ENCODE peak calls at places on chromosomes 4 and X, in nine cellular contexts. Q is lower lobe of right lung, L is body of pancreas, X is mammary epithelial cell, R is GM06990, N is A549, P is AG09309, E is foreskin fibroblast, Y is NB4. Z is an unnamed sample.

GRCh38 chrX:130100180-130100579 is 10.1 kb downstream of the ELF4 start:
- DNase-seq in P (peak; percentile 64), Q (no peak), Y (no peak), X (no peak), L (peak; percentile 48), E (peak; percentile 58), N (no peak), R (no peak), Z (peak; percentile 40)

GRCh38 chr4:37717575-37717974 is 31.4 kb upstream of the RELL1 start:
- DNase-seq in N (no peak), R (no peak), E (peak; percentile 52), L (no peak), Q (no peak), X (peak; percentile 79), P (peak; percentile 24), Y (peak; percentile 35), Z (peak; percentile 23)

GRCh38 chr4:153427363-153428071 is 38.6 kb upstream of the TMEM131L start:
- DNase-seq in L (no peak), X (peak; percentile 56), N (no peak), E (no peak), P (peak; percentile 52), R (no peak), Y (no peak), Q (no peak), Z (no peak)

GRCh38 chr4:13635281-13635799 is 7.8 kb upstream of the BOD1L1 start:
- DNase-seq in Q (no peak), P (no peak), N (no peak), L (no peak), Y (no peak), R (no peak), X (no peak), E (no peak), Z (no peak)

GRCh38 chr4:124955476-124955875 is 242.9 kb upstream of the ANKRD50 start:
- DNase-seq in E (no peak), R (no peak), N (no peak), Y (no peak), P (no peak), Q (no peak), X (no peak), L (peak; percentile 30), Z (no peak)

GRCh38 chr4:55069248-55069647 is 56.1 kb downstream of the KDR start:
- DNase-seq in P (no peak), X (no peak), Q (no peak), R (no peak), L (no peak), N (no peak), E (peak; percentile 6), Y (no peak), Z (no peak)

GRCh38 chr4:168585168-168586091 is 88.6 kb downstream of the PALLD start:
- DNase-seq in X (peak; percentile 83), N (peak; percentile 63), E (peak; percentile 74), Q (peak; percentile 77), Y (peak; percentile 54), R (no peak), L (peak; percentile 76), P (peak; percentile 47), Z (peak; percentile 74)

GRCh38 chr4:2220016-2220620 is 21.8 kb downstream of the HAUS3 start:
- DNase-seq in N (peak; percentile 45), L (peak; percentile 81), R (peak; percentile 22), P (peak; percentile 33), E (peak; percentile 56), Y (peak; percentile 84), Q (peak; percentile 71), X (peak; percentile 58), Z (peak; percentile 53)

GRCh38 chr4:37628977-37629609 is 57.1 kb downstream of the RELL1 start:
- DNase-seq in R (no peak), L (peak; percentile 46), Y (peak; percentile 58), E (peak; percentile 87), Q (no peak), N (peak; percentile 50), X (peak; percentile 60), P (peak; percentile 46), Z (peak; percentile 40)

GRCh38 chr4:45550766-45551366 is 573.0 kb downstream of the GABRG1 start:
- DNase-seq in L (no peak), Q (no peak), E (no peak), Y (no peak), X (no peak), N (no peak), R (no peak), P (no peak), Z (no peak)
- H3K4me3 ChIP-seq in L (no peak overlapping the region), Q (no peak overlapping the region), E (no peak overlapping the region), Y (no peak overlapping the region), X (no peak overlapping the region), N (no peak overlapping the region), R (no peak overlapping the region), P (no peak overlapping the region), Z (no peak overlapping the region)

GRCh38 chr4:39044947-39045734 is 12.9 kb upstream of the TMEM156 start:
- DNase-seq in R (no peak), N (no peak), X (peak; percentile 18), L (peak; percentile 40), P (no peak), Y (peak; percentile 80), Q (peak; percentile 69), E (no peak), Z (no peak)

GRCh38 chr4:39043058-39043696 is 11.0 kb upstream of the TMEM156 start:
- DNase-seq in X (peak; percentile 28), R (no peak), N (no peak), Q (peak; percentile 26), Y (no peak), P (no peak), L (peak; percentile 36), E (no peak), Z (no peak)

GRCh38 chr4:39045791-39046221 is 13.6 kb upstream of the TMEM156 start:
- DNase-seq in R (no peak), N (no peak), P (no peak), L (no peak), Q (no peak), X (no peak), Y (peak; percentile 74), E (no peak), Z (no peak)

GRCh38 chr4:39043697-39044363 is 11.6 kb upstream of the TMEM156 start:
- DNase-seq in Q (no peak), P (no peak), R (no peak), N (no peak), X (peak; percentile 26), E (no peak), Y (peak; percentile 53), L (no peak), Z (no peak)

GRCh38 chr4:39044364-39044946 is 12.2 kb upstream of the TMEM156 start:
- DNase-seq in E (peak; percentile 77), Q (peak; percentile 93), N (peak; percentile 81), R (peak; percentile 95), Y (peak; percentile 96), L (peak; percentile 96), X (peak; percentile 92), P (peak; percentile 32), Z (peak; percentile 64)
- TF ChIP-seq CTCF in E (no peak), Q (no peak), N (no peak), R (no peak), Y (peak; percentile 10), L (no peak), X (peak; percentile 23), P (no peak), Z (no peak)

GRCh38 chrX:40170830-40171512 is 73.2 kb upstream of the BCOR start:
- DNase-seq in N (no peak), Y (peak; percentile 85), P (no peak), E (no peak), R (no peak), X (no peak), L (no peak), Q (no peak), Z (no peak)
- H3K4me3 ChIP-seq in N (no peak overlapping the region), Y (peak overlapping the region; percentile 50), P (peak overlapping the region; percentile 44), E (peak overlapping the region; percentile 40), R (peak overlapping the region; percentile 65), X (no peak overlapping the region), L (no peak overlapping the region), Q (peak overlapping the region; percentile 56), Z (no peak overlapping the region)

GRCh38 chr4:30721353-30722091 is 1.4 kb downstream of the PCDH7 start:
- DNase-seq in R (peak; percentile 18), X (peak; percentile 69), L (no peak), Y (no peak), N (peak; percentile 3), E (peak; percentile 14), Q (no peak), P (no peak), Z (no peak)

GRCh38 chr4:30720656-30721352 is 635 bp downstream of the PCDH7 start:
- DNase-seq in P (no peak), Q (no peak), L (no peak), E (no peak), N (peak; percentile 4), R (peak; percentile 18), Y (no peak), X (no peak), Z (no peak)

GRCh38 chr4:30724217-30724616 is 4.0 kb downstream of the PCDH7 start:
- DNase-seq in R (no peak), N (no peak), E (no peak), Y (no peak), X (no peak), Q (no peak), P (no peak), L (no peak), Z (no peak)

GRCh38 chr4:30722916-30723270 is 2.7 kb downstream of the PCDH7 start:
- DNase-seq in Y (no peak), P (no peak), L (no peak), R (peak; percentile 1), N (no peak), X (no peak), E (no peak), Q (no peak), Z (no peak)

DNA sequence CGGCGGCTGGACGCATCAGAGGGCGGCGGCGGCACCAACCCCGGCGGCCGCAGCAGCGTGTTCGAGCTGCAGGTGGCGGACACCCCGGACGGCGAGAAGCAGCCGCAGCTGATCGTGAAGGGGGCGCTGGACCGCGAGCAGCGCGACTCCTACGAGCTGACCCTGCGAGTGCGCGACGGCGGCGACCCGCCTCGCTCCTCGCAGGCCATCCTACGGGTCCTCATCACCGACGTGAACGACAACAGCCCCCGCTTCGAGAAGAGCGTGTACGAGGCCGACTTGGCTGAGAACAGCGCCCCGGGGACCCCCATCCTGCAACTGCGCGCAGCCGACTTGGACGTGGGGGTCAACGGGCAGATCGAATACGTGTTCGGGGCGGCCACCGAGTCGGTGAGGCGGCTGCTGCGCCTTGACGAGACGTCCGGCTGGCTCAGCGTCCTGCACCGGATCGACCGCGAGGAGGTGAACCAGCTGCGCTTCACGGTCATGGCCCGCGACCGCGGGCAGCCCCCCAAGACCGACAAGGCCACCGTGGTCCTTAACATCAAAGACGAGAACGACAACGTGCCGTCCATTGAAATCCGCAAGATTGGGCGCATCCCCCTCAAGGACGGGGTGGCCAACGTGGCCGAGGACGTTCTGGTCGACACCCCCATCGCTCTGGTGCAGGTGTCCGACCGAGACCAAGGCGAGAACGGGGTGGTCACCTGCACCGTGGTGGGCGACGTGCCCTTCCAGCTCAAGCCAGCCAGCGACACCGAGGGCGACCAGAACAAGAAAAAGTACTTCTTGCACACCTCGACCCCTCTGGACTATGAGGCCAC is 2.1 kb downstream of the PCDH7 start:
- DNase-seq in L (no peak), X (no peak), E (no peak), N (no peak), Q (no peak), P (no peak), R (peak; percentile 4), Y (no peak), Z (no peak)
- TF ChIP-seq CTCF in L (no peak), X (no peak), E (no peak), N (no peak), Q (peak; percentile 19), P (no peak), R (no peak), Y (no peak), Z (no peak)